ENCODE peak calls at places on chromosome 1, in seven cellular contexts. G is A549, T is esophagus muscularis mucosa, D is transverse colon, X is HepG2, N is tibial nerve, A is SK-N-SH. P is an unnamed sample.

GRCh38 chr1:228096416-228097332 is 6.5 kb downstream of the C1orf35 start:
- DNase-seq in G (no peak), T (no peak), D (no peak), X (no peak), N (no peak), A (peak; percentile 3), P (peak; percentile 77)

GRCh38 chr1:153760440-153760839 is 14.8 kb upstream of the SLC27A3 start:
- DNase-seq in G (no peak), T (no peak), D (no peak), X (no peak), N (no peak), A (no peak), P (no peak)

GRCh38 chr1:5914676-5915285 is 77.4 kb downstream of the NPHP4 start:
- DNase-seq in G (no peak), T (no peak), D (no peak), X (no peak), N (no peak), A (peak; percentile 45), P (peak; percentile 49)

GRCh38 chr1:109985251-109986053 is 887 bp downstream of the AHCYL1 start:
- DNase-seq in G (no peak), T (no peak), D (peak; percentile 24), X (no peak), N (no peak), A (no peak), P (no peak)

GRCh38 chr1:177077734-177078489 is 86.6 kb downstream of the ASTN1 start:
- DNase-seq in G (no peak), T (no peak), D (no peak), X (no peak), N (no peak), A (no peak), P (no peak)

GRCh38 chr1:9610548-9610947 is 21.8 kb downstream of the TMEM201 start:
- DNase-seq in G (no peak), T (no peak), D (no peak), X (no peak), N (no peak), A (no peak), P (no peak)

GRCh38 chr1:98794196-98794886 is 132.8 kb downstream of the SNX7 start:
- DNase-seq in G (peak; percentile 56), T (no peak), D (peak; percentile 36), X (peak; percentile 42), N (no peak), A (peak; percentile 54), P (no peak)

GRCh38 chr1:168285419-168285790 is 4.7 kb downstream of the TBX19 start:
- DNase-seq in G (no peak), T (no peak), D (no peak), X (no peak), N (no peak), A (no peak), P (no peak)

GRCh38 chr1:30330644-30331043 is 392.7 kb downstream of the MATN1 start:
- DNase-seq in G (no peak), T (peak; percentile 75), D (no peak), X (no peak), N (no peak), A (no peak), P (no peak)

GRCh38 chr1:27568247-27569087 is 35.5 kb downstream of the AHDC1 start:
- DNase-seq in G (peak; percentile 93), T (peak; percentile 98), D (peak; percentile 98), X (peak; percentile 93), N (peak; percentile 95), A (peak; percentile 99), P (peak; percentile 96)

GRCh38 chr1:2234762-2235113 is 6.6 kb downstream of the SKI start:
- DNase-seq in G (no peak), T (no peak), D (no peak), X (no peak), N (no peak), A (no peak), P (peak; percentile 71)

GRCh38 chr1:225878282-225878681 is 3.9 kb downstream of the TMEM63A start:
- DNase-seq in G (no peak), T (no peak), D (no peak), X (peak; percentile 55), N (no peak), A (no peak), P (no peak)

GRCh38 chr1:41442697-41443251 is 41.7 kb downstream of the EDN2 start:
- DNase-seq in G (no peak), T (no peak), D (no peak), X (no peak), N (no peak), A (peak; percentile 74), P (no peak)

GRCh38 chr1:86062458-86062857 is 94.1 kb downstream of the COL24A1 start:
- DNase-seq in G (no peak), T (no peak), D (no peak), X (no peak), N (no peak), A (no peak), P (no peak)

GRCh38 chr1:205913451-205914204 is 29.6 kb downstream of the SLC26A9 start:
- DNase-seq in G (peak; percentile 41), T (no peak), D (no peak), X (no peak), N (no peak), A (peak; percentile 5), P (no peak)

GRCh38 chr1:61353797-61354406 is 271.5 kb downstream of the NFIA start:
- DNase-seq in G (no peak), T (no peak), D (no peak), X (no peak), N (no peak), A (no peak), P (no peak)

GRCh38 chr1:81034366-81034765 is 766.4 kb upstream of the ADGRL2 start:
- DNase-seq in G (no peak), T (no peak), D (no peak), X (no peak), N (no peak), A (no peak), P (no peak)

GRCh38 chr1:81032973-81033425 is 767.7 kb upstream of the ADGRL2 start:
- DNase-seq in G (no peak), T (no peak), D (no peak), X (no peak), N (no peak), A (peak; percentile 14), P (no peak)

GRCh38 chr1:81032374-81032773 is 768.4 kb upstream of the ADGRL2 start:
- DNase-seq in G (no peak), T (no peak), D (no peak), X (no peak), N (no peak), A (no peak), P (no peak)

GRCh38 chr1:81030441-81030840 is 770.3 kb upstream of the ADGRL2 start:
- DNase-seq in G (no peak), T (no peak), D (no peak), X (no peak), N (no peak), A (no peak), P (no peak)

GRCh38 chr1:81029266-81029665 is 771.5 kb upstream of the ADGRL2 start:
- DNase-seq in G (no peak), T (no peak), D (no peak), X (no peak), N (no peak), A (no peak), P (no peak)
- TF ChIP-seq EP300 in G (no peak), T (no peak), D (no peak), X (no peak), N (no peak), A (no peak), P (no peak)

GRCh38 chr1:24864409-24864808 is 65.7 kb downstream of the RUNX3 start:
- DNase-seq in G (no peak), T (no peak), D (peak; percentile 60), X (peak; percentile 75), N (no peak), A (no peak), P (no peak)
- H3K27ac ChIP-seq in G (no peak overlapping the region), T (no peak overlapping the region), D (peak overlapping the region; percentile 53), X (peak overlapping the region; percentile 54), N (no peak overlapping the region), A (no peak overlapping the region), P (no peak overlapping the region)

DNA sequence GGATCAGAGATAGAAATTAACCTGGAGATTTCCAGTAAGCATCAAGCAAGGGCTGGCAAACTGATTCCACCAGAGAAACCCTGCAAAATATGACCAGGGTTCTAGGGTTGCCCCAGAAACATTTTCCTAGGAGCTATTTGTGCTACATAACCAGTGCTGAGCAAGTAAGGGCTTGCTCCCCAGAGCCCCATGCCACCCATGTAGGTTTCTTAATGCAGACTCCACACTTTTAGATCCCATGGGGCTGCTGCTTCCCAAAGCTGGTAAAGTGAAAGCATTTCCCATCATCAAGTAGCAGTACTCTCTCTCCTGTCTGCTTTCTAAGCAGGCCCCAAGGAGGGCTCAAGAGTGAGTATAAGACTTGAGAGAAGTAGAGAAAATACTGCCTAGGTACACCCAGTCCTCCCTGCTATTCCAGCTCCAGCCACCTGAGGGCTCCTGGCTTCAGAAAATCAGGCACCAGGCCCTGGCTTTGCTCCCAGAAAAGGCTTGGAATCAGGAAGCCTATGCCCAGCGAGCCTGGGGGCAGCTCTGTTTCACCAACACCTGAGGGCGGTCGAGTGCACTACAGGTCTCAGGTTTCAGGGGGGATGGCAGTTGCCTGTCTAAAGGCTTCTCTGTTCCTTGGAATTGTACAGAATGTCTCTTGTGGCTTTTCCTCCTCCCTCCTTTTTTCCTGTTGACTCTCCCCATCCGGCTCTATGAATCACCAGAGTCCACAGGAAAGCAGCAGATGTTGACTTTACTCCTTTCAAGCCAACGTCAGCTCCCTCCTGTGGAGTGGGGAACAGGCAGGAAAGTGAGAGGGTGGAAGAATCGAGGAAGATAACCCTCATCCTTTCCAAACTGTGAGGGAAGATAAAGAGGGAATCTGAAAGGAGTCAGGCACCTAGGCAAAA is 6.2 kb upstream of the ANKRD35 start:
- DNase-seq in G (peak; percentile 98), T (peak; percentile 98), D (peak; percentile 94), X (peak; percentile 99), N (peak; percentile 96), A (peak; percentile 87), P (peak; percentile 96)
- TF ChIP-seq EP300 in G (no peak), T (no peak), D (no peak), X (no peak), N (peak; percentile 89), A (peak; percentile 76), P (no peak)

GRCh38 chr1:241470908-241471610 is 48.5 kb downstream of the FH start:
- DNase-seq in G (no peak), T (no peak), D (no peak), X (no peak), N (no peak), A (no peak), P (no peak)

GRCh38 chr1:241475688-241476087 is 43.9 kb downstream of the FH start:
- DNase-seq in G (no peak), T (no peak), D (no peak), X (no peak), N (no peak), A (no peak), P (no peak)

GRCh38 chr1:241465673-241466072 is 53.9 kb downstream of the FH start:
- DNase-seq in G (no peak), T (no peak), D (no peak), X (no peak), N (no peak), A (no peak), P (no peak)

GRCh38 chr1:241473026-241473425 is 46.5 kb downstream of the FH start:
- DNase-seq in G (no peak), T (no peak), D (no peak), X (no peak), N (no peak), A (no peak), P (no peak)

GRCh38 chr1:241470361-241470760 is 49.2 kb downstream of the FH start:
- DNase-seq in G (no peak), T (no peak), D (no peak), X (no peak), N (no peak), A (no peak), P (no peak)
- H3K27ac ChIP-seq in G (no peak overlapping the region), T (no peak overlapping the region), D (no peak overlapping the region), X (no peak overlapping the region), N (no peak overlapping the region), A (no peak overlapping the region), P (no peak overlapping the region)

GRCh38 chr1:221708076-221708571 is 33.8 kb downstream of the DUSP10 start:
- DNase-seq in G (no peak), T (no peak), D (no peak), X (no peak), N (no peak), A (peak; percentile 57), P (no peak)
- TF ChIP-seq EP300 in G (no peak), T (no peak), D (no peak), X (no peak), N (peak; percentile 75), A (no peak), P (no peak)

P was measured in suprapubic skin.